ENCODE peak calls at places on chromosomes 13 and 19, in five cellular contexts. I is HepG2, M is tibial nerve, Z is psoas muscle, U is upper lobe of right lung. E is an unnamed sample. For H3K4me1, the result is how much of the 10 kb centered on the place peaks cover.

GRCh38 chr13:113448885-113449692 is 4.2 kb downstream of the ADPRHL1 start:
- DNase-seq in M (no peak), I (peak), Z (peak), U (peak), E (peak)

GRCh38 chr13:49443327-49443688 is 556 bp downstream of the CAB39L start:
- DNase-seq in U (no peak), I (peak), Z (no peak), M (no peak), E (no peak)

GRCh38 chr13:112496166-112496565 is 91.8 kb downstream of the TUBGCP3 start:
- DNase-seq in M (no peak), I (no peak), Z (no peak), U (no peak), E (no peak)

GRCh38 chr19:31975461-31975860 is 369.9 kb upstream of the ZNF507 start:
- DNase-seq in Z (no peak), I (no peak), M (no peak), U (no peak), E (no peak)

GRCh38 chr19:50409347-50409746 is 9.4 kb upstream of the SPIB start:
- DNase-seq in Z (no peak), U (no peak), I (no peak), M (no peak), E (no peak)

GRCh38 chr13:35866801-35867200 is 264.4 kb downstream of the DCLK1 start:
- DNase-seq in Z (no peak), I (no peak), M (no peak), U (no peak), E (no peak)

GRCh38 chr13:44188257-44188656 is 185.4 kb upstream of the SERP2 start:
- DNase-seq in Z (no peak), U (no peak), M (no peak), I (no peak), E (no peak)

GRCh38 chr19:1847684-1848398 is 442 bp downstream of the REXO1 start:
- DNase-seq in M (no peak), Z (peak), I (peak), U (peak), E (no peak)

GRCh38 chr13:37029617-37030016 is 29.0 kb downstream of the EXOSC8 start:
- DNase-seq in M (no peak), U (no peak), Z (no peak), I (no peak), E (no peak)

GRCh38 chr19:46813570-46814358 is 25.4 kb upstream of the SLC1A5 start:
- DNase-seq in U (peak), Z (peak), M (peak), I (peak), E (no peak)

GRCh38 chr19:31783592-31783991 is 434.4 kb upstream of the TSHZ3 start:
- DNase-seq in Z (no peak), I (no peak), M (no peak), U (no peak), E (no peak)

GRCh38 chr13:110136660-110137585 is 170.0 kb downstream of the COL4A1 start:
- DNase-seq in I (no peak), Z (no peak), U (no peak), M (no peak), E (no peak)
- H3K4me1 ChIP-seq in I (under half), Z (under half), U (under half), M (under half), E (under half)

DNA sequence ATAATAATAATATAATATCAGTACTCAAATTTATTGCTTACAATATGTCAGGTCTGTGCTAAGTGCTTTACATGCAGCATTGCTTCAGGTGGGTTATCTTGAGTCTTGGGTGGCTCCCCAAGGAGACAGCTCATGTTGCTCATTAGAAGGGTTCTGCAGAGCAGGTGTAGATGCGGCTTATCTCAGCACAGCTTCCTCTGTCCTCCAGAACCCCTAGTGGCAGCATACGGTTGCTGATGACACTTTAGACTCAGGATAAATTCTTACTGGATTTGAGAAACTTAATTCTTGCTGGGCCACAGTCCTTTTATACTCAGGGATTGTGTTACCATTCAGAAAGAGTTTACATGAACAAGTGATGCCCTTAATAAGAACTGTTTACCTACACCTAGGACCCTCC is 8.9 kb downstream of the COG3 start:
- DNase-seq in U (no peak), I (peak), M (no peak), Z (no peak), E (peak)
- TF ChIP-seq CTCF in U (no peak), I (peak), M (no peak), Z (peak), E (peak)

GRCh38 chr13:99206873-99207272 is 6.2 kb downstream of the UBAC2 start:
- DNase-seq in U (no peak), M (no peak), I (no peak), Z (no peak), E (no peak)
- H3K4me1 ChIP-seq in U (under half), M (under half), I (under half), Z (under half), E (half or more)

DNA sequence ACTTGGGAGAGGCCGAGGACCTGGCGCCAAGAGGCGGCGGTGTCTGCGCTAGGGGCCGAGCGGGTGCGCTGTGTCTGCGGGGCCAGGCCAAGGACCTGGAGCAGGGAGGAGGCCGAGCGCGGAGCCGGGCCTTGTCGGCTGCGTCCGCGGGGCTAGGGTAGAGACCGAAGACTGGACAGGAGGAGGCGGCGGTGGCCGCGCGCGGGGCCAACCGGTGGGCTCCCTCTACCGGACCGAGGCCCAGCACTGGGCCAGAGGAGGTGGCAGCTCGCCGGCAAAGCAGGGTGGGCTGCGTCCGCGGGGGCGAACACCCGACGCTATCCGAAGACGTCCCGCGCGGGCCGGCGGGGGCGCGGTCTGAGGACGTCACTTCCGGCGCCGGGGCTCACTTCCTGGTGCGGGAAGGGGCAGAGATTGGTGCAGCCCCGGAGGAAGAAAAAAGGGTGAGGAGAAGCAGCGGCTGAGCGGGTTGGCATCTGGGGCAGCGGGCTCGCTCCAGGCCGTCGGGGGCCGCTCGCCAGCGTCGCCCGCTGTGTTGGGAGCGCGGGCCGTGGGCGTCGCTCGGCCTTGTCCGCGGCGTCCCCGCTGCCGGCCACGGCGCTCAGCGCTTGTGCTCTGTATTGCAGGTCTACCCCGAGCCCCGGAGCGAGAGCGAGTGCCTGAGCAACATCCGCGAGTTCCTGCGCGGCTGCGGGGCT is 38.3 kb downstream of the ARHGEF7 start:
- DNase-seq in Z (peak), I (peak), U (peak), M (peak), E (peak)
- TF ChIP-seq CTCF in Z (peak), I (peak), U (no peak), M (peak), E (no peak)

DNA sequence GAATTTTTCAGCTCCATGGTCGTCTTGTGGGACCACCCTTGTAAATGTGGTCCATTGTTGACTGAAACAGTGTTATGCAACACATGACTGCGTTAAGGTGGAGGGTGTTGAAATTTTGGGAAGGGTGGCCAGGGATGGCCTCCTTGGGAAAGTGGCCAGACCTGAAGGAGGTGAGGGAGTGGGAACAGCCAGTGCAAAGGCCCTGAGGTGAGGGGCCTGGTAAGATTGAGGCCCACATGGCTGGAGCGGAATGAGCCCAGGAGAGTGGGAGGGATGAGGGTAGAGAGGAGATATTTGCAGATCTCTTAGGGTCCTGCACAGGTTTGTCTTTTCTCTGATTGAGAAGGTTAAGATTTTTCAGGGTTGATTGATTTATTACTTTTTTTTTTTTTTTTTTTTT is 18.2 kb downstream of the SIPA1L3 start:
- DNase-seq in U (no peak), M (no peak), I (no peak), Z (no peak), E (no peak)
- H3K4me1 ChIP-seq in U (under half), M (under half), I (under half), Z (under half), E (under half)

GRCh38 chr13:32253911-32254399 is 61.2 kb downstream of the ZAR1L start:
- DNase-seq in Z (no peak), U (no peak), M (no peak), I (no peak), E (no peak)
- TF ChIP-seq CTCF in Z (no peak), U (no peak), M (no peak), I (no peak), E (no peak)

GRCh38 chr19:42280761-42281174 is 11.7 kb downstream of the CIC start:
- DNase-seq in Z (peak), I (no peak), U (no peak), M (no peak), E (no peak)
- H3K4me1 ChIP-seq in Z (half or more), I (half or more), U (half or more), M (half or more), E (half or more)

GRCh38 chr19:18644144-18645034 is 7.6 kb downstream of the KLHL26 start:
- DNase-seq in M (no peak), Z (no peak), U (no peak), I (no peak), E (no peak)
- TF ChIP-seq CTCF in M (no peak), Z (no peak), U (peak), I (peak), E (no peak)

GRCh38 chr13:31850041-31850440 is 110.7 kb downstream of the RXFP2 start:
- DNase-seq in U (no peak), I (no peak), Z (no peak), M (no peak), E (no peak)
- H3K4me1 ChIP-seq in U (under half), I (under half), Z (under half), M (under half), E (under half)

DNA sequence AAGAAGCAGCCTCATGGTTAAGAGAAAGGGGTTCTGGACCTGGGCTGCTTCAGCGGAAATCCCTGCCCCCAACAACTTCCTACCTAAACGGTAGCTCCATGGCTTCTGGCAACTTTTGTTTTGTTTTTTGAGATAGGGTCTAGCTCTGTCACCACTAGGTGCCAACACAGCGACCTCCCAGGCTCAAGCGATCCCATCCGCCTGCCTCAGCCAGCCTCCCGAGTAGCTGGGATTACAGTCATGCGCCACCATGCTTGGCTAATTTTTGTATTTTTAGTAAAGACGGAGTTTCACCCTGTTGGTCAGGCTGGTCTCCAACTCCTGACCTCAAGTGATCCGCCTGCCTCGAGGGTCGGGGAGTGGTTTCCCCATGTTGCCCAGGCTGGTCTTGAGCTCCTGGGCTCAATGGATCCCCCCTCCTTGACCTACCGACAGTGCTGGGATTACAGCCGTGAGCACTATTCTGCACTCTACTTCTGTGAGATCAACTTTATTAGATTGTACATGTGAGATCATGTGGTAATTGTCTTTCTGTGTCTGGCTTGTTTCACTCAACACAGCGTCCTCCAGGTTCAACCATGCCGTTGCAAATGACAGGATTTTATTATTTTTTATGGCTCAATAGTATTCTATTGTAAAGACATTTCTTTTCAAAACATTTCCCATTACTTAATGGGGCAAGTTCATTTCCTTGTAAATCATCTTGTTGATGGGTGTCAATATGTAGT is 1.3 kb upstream of the OBI1 start:
- DNase-seq in U (no peak), I (peak), Z (no peak), M (no peak), E (no peak)
- TF ChIP-seq CTCF in U (no peak), I (peak), Z (no peak), M (no peak), E (no peak)